ENCODE peak calls at places on chromosomes 6 and 20, in nine cellular contexts. One of them, this sample, is unnamed.

GRCh38 chr6:101284131-101284530 is 109.4 kb upstream of the GRIK2 start:
- DNase-seq in neural progenitor cell: no peak
- DNase-seq in ovary: no peak
- DNase-seq in GM12878: no peak
- DNase-seq in foreskin keratinocyte: no peak
- DNase-seq in tibial artery: no peak
- DNase-seq in right atrium auricular region: no peak
- DNase-seq in adrenal gland: no peak
- DNase-seq in CD4-positive, alpha-beta T cell: no peak
- DNase-seq in this sample: no peak

GRCh38 chr20:54486583-54486982 is 11.2 kb downstream of the DOK5 start:
- DNase-seq in neural progenitor cell: no peak
- DNase-seq in ovary: no peak
- DNase-seq in GM12878: no peak
- DNase-seq in foreskin keratinocyte: no peak
- DNase-seq in tibial artery: no peak
- DNase-seq in right atrium auricular region: no peak
- DNase-seq in adrenal gland: no peak
- DNase-seq in CD4-positive, alpha-beta T cell: no peak
- DNase-seq in this sample: no peak

GRCh38 chr6:45586216-45587171 is 208.8 kb upstream of the SUPT3H start:
- DNase-seq in neural progenitor cell: peak; percentile 11
- DNase-seq in ovary: no peak
- DNase-seq in GM12878: no peak
- DNase-seq in foreskin keratinocyte: peak; percentile 93
- DNase-seq in tibial artery: no peak
- DNase-seq in right atrium auricular region: no peak
- DNase-seq in adrenal gland: no peak
- DNase-seq in CD4-positive, alpha-beta T cell: peak; percentile 56
- DNase-seq in this sample: peak; percentile 33

GRCh38 chr6:17984822-17985660 is 2.4 kb downstream of the KIF13A start:
- DNase-seq in neural progenitor cell: no peak
- DNase-seq in ovary: no peak
- DNase-seq in GM12878: no peak
- DNase-seq in foreskin keratinocyte: no peak
- DNase-seq in tibial artery: no peak
- DNase-seq in right atrium auricular region: no peak
- DNase-seq in adrenal gland: no peak
- DNase-seq in CD4-positive, alpha-beta T cell: no peak
- DNase-seq in this sample: no peak

GRCh38 chr6:37809144-37809543 is 10.4 kb upstream of the ZFAND3 start:
- DNase-seq in neural progenitor cell: no peak
- DNase-seq in ovary: peak; percentile 58
- DNase-seq in GM12878: no peak
- DNase-seq in foreskin keratinocyte: peak; percentile 21
- DNase-seq in tibial artery: no peak
- DNase-seq in right atrium auricular region: no peak
- DNase-seq in adrenal gland: peak; percentile 70
- DNase-seq in CD4-positive, alpha-beta T cell: no peak
- DNase-seq in this sample: no peak

GRCh38 chr6:11805259-11806053 is 26.9 kb upstream of the ADTRP start:
- DNase-seq in neural progenitor cell: peak; percentile 33
- DNase-seq in ovary: no peak
- DNase-seq in GM12878: no peak
- DNase-seq in foreskin keratinocyte: peak; percentile 65
- DNase-seq in tibial artery: no peak
- DNase-seq in right atrium auricular region: no peak
- DNase-seq in adrenal gland: no peak
- DNase-seq in CD4-positive, alpha-beta T cell: no peak
- DNase-seq in this sample: peak; percentile 63

GRCh38 chr6:85015396-85015990 is 251.1 kb upstream of the TBX18 start:
- DNase-seq in neural progenitor cell: peak; percentile 85
- DNase-seq in ovary: peak; percentile 15
- DNase-seq in GM12878: no peak
- DNase-seq in foreskin keratinocyte: no peak
- DNase-seq in tibial artery: peak; percentile 41
- DNase-seq in right atrium auricular region: peak; percentile 73
- DNase-seq in adrenal gland: peak; percentile 25
- DNase-seq in CD4-positive, alpha-beta T cell: no peak
- DNase-seq in this sample: peak; percentile 67

GRCh38 chr6:1758076-1758679 is 148.5 kb downstream of the FOXC1 start:
- DNase-seq in neural progenitor cell: no peak
- DNase-seq in ovary: no peak
- DNase-seq in GM12878: no peak
- DNase-seq in foreskin keratinocyte: no peak
- DNase-seq in tibial artery: no peak
- DNase-seq in right atrium auricular region: no peak
- DNase-seq in adrenal gland: no peak
- DNase-seq in CD4-positive, alpha-beta T cell: no peak
- DNase-seq in this sample: no peak

GRCh38 chr20:10733122-10733521 is 59.3 kb upstream of the JAG1 start:
- DNase-seq in neural progenitor cell: no peak
- DNase-seq in ovary: no peak
- DNase-seq in GM12878: no peak
- DNase-seq in foreskin keratinocyte: peak; percentile 97
- DNase-seq in tibial artery: no peak
- DNase-seq in right atrium auricular region: no peak
- DNase-seq in adrenal gland: no peak
- DNase-seq in CD4-positive, alpha-beta T cell: no peak
- DNase-seq in this sample: peak; percentile 45

GRCh38 chr6:33840064-33840926 is 36.5 kb upstream of the MLN start:
- DNase-seq in neural progenitor cell: no peak
- DNase-seq in ovary: peak; percentile 24
- DNase-seq in GM12878: peak; percentile 51
- DNase-seq in foreskin keratinocyte: peak; percentile 99
- DNase-seq in tibial artery: peak; percentile 32
- DNase-seq in right atrium auricular region: peak; percentile 61
- DNase-seq in adrenal gland: peak; percentile 81
- DNase-seq in CD4-positive, alpha-beta T cell: no peak
- DNase-seq in this sample: peak; percentile 94

GRCh38 chr6:132388291-132388690 is 13.0 kb downstream of the MOXD1 start:
- DNase-seq in neural progenitor cell: no peak
- DNase-seq in ovary: no peak
- DNase-seq in GM12878: no peak
- DNase-seq in foreskin keratinocyte: peak; percentile 51
- DNase-seq in tibial artery: no peak
- DNase-seq in right atrium auricular region: no peak
- DNase-seq in adrenal gland: no peak
- DNase-seq in CD4-positive, alpha-beta T cell: no peak
- DNase-seq in this sample: no peak

GRCh38 chr6:80638222-80639055 is 532.0 kb downstream of the BCKDHB start:
- DNase-seq in neural progenitor cell: no peak
- DNase-seq in ovary: no peak
- DNase-seq in GM12878: peak; percentile 2
- DNase-seq in foreskin keratinocyte: peak; percentile 87
- DNase-seq in tibial artery: peak; percentile 23
- DNase-seq in right atrium auricular region: peak; percentile 63
- DNase-seq in adrenal gland: peak; percentile 26
- DNase-seq in CD4-positive, alpha-beta T cell: no peak
- DNase-seq in this sample: peak; percentile 76

GRCh38 chr6:31862344-31863235 is at the start of gene NEU1:
- DNase-seq in neural progenitor cell: peak; percentile 100
- DNase-seq in ovary: peak; percentile 100
- DNase-seq in GM12878: peak; percentile 97
- DNase-seq in foreskin keratinocyte: peak; percentile 100
- DNase-seq in tibial artery: peak; percentile 100
- DNase-seq in right atrium auricular region: peak; percentile 100
- DNase-seq in adrenal gland: peak; percentile 100
- DNase-seq in CD4-positive, alpha-beta T cell: peak; percentile 98
- DNase-seq in this sample: peak; percentile 100

GRCh38 chr20:43832096-43832816 is 82.4 kb upstream of the TOX2 start:
- DNase-seq in neural progenitor cell: no peak
- DNase-seq in ovary: no peak
- DNase-seq in GM12878: no peak
- DNase-seq in foreskin keratinocyte: no peak
- DNase-seq in tibial artery: no peak
- DNase-seq in right atrium auricular region: peak; percentile 36
- DNase-seq in adrenal gland: no peak
- DNase-seq in CD4-positive, alpha-beta T cell: no peak
- DNase-seq in this sample: no peak

GRCh38 chr6:155528982-155529453 is 73.4 kb upstream of the NOX3 start:
- DNase-seq in neural progenitor cell: no peak
- DNase-seq in ovary: no peak
- DNase-seq in GM12878: no peak
- DNase-seq in foreskin keratinocyte: peak; percentile 85
- DNase-seq in tibial artery: peak; percentile 39
- DNase-seq in right atrium auricular region: no peak
- DNase-seq in adrenal gland: peak; percentile 84
- DNase-seq in CD4-positive, alpha-beta T cell: no peak
- DNase-seq in this sample: peak; percentile 52

GRCh38 chr6:137625808-137626207 is 131.6 kb upstream of the OLIG3 start:
- DNase-seq in neural progenitor cell: no peak
- DNase-seq in ovary: no peak
- DNase-seq in GM12878: no peak
- DNase-seq in foreskin keratinocyte: no peak
- DNase-seq in tibial artery: no peak
- DNase-seq in right atrium auricular region: no peak
- DNase-seq in adrenal gland: no peak
- DNase-seq in CD4-positive, alpha-beta T cell: no peak
- DNase-seq in this sample: peak; percentile 4
- TF ChIP-seq CTCF in neural progenitor cell: peak; percentile 6
- TF ChIP-seq CTCF in ovary: no peak
- TF ChIP-seq CTCF in GM12878: no peak
- TF ChIP-seq CTCF in foreskin keratinocyte: no peak
- TF ChIP-seq CTCF in tibial artery: no peak
- TF ChIP-seq CTCF in right atrium auricular region: no peak
- TF ChIP-seq CTCF in adrenal gland: no peak
- TF ChIP-seq CTCF in CD4-positive, alpha-beta T cell: no peak
- TF ChIP-seq CTCF in this sample: peak; percentile 13

GRCh38 chr20:45014671-45015415 is 48.5 kb downstream of the STK4 start:
- DNase-seq in neural progenitor cell: no peak
- DNase-seq in ovary: no peak
- DNase-seq in GM12878: no peak
- DNase-seq in foreskin keratinocyte: peak; percentile 93
- DNase-seq in tibial artery: no peak
- DNase-seq in right atrium auricular region: no peak
- DNase-seq in adrenal gland: no peak
- DNase-seq in CD4-positive, alpha-beta T cell: no peak
- DNase-seq in this sample: no peak
- H3K27ac ChIP-seq in neural progenitor cell: no peak overlapping the region
- H3K27ac ChIP-seq in ovary: no peak overlapping the region
- H3K27ac ChIP-seq in GM12878: no peak overlapping the region
- H3K27ac ChIP-seq in foreskin keratinocyte: no peak overlapping the region
- H3K27ac ChIP-seq in tibial artery: no peak overlapping the region
- H3K27ac ChIP-seq in right atrium auricular region: peak overlapping the region; percentile 81
- H3K27ac ChIP-seq in adrenal gland: peak overlapping the region; percentile 10
- H3K27ac ChIP-seq in CD4-positive, alpha-beta T cell: no peak overlapping the region
- H3K27ac ChIP-seq in this sample: no peak overlapping the region

DNA sequence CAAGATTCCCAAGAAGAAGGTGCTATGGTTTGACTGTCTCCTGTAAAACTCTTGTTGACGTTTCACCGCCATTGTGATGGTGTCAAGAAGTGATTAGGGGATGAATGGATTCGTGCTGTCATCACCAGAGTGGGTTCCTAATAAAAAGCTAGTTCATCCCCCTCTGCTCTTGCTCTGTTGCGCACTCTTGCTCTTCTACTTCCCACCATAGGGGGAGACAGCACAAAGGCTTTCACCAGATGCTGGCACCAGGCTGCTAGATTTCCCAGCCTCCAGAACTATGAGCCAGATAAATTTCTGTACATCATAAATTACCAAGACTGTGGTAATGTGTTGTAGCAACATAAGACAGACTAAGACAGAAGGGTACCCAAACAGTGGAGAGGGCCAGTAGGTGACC is 21.6 kb upstream of the CCDC28A start:
- DNase-seq in neural progenitor cell: peak; percentile 45
- DNase-seq in ovary: no peak
- DNase-seq in GM12878: no peak
- DNase-seq in foreskin keratinocyte: no peak
- DNase-seq in tibial artery: no peak
- DNase-seq in right atrium auricular region: no peak
- DNase-seq in adrenal gland: no peak
- DNase-seq in CD4-positive, alpha-beta T cell: no peak
- DNase-seq in this sample: no peak
- TF ChIP-seq CTCF in neural progenitor cell: peak; percentile 59
- TF ChIP-seq CTCF in ovary: no peak
- TF ChIP-seq CTCF in GM12878: no peak
- TF ChIP-seq CTCF in foreskin keratinocyte: no peak
- TF ChIP-seq CTCF in tibial artery: no peak
- TF ChIP-seq CTCF in right atrium auricular region: no peak
- TF ChIP-seq CTCF in adrenal gland: no peak
- TF ChIP-seq CTCF in CD4-positive, alpha-beta T cell: no peak
- TF ChIP-seq CTCF in this sample: no peak

DNA sequence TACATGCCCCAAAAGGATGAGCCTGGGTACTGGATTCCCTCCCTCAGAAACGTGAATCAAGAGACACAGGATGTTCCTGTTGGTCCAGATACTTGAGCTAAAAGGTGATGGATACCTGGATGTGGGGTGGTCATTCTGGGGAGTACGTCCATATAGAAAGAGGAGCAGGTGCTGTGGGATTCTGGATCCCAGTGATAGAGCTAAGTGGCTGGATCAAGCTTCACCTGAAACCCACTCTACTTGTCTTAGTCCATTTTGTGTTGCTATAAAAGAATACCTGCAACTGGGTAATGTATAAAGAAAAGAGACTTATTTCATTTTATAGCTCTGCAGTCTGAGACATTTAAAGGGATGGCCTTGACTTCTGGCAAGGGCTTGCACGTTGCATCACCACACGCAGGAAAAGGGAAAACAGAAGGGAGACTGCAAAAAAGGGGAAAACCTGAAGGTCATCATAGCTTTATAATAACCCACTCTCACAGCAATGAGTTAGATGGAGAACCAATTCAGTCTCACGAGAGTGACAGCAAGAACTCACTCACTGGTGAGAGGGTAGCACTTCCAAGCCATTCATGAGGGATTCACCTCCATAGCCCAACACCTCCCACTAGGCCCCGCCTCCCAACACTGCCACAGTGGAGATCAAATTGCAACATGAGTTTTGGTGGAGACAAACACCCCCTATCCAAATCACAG is 31.2 kb downstream of the RIPOR3 start:
- DNase-seq in neural progenitor cell: no peak
- DNase-seq in ovary: peak; percentile 70
- DNase-seq in GM12878: no peak
- DNase-seq in foreskin keratinocyte: no peak
- DNase-seq in tibial artery: no peak
- DNase-seq in right atrium auricular region: no peak
- DNase-seq in adrenal gland: no peak
- DNase-seq in CD4-positive, alpha-beta T cell: no peak
- DNase-seq in this sample: no peak
- H3K27ac ChIP-seq in neural progenitor cell: no peak overlapping the region
- H3K27ac ChIP-seq in ovary: peak overlapping the region; percentile 55
- H3K27ac ChIP-seq in GM12878: no peak overlapping the region
- H3K27ac ChIP-seq in foreskin keratinocyte: no peak overlapping the region
- H3K27ac ChIP-seq in tibial artery: no peak overlapping the region
- H3K27ac ChIP-seq in right atrium auricular region: peak overlapping the region; percentile 61
- H3K27ac ChIP-seq in adrenal gland: peak overlapping the region; percentile 88
- H3K27ac ChIP-seq in CD4-positive, alpha-beta T cell: no peak overlapping the region
- H3K27ac ChIP-seq in this sample: no peak overlapping the region

GRCh38 chr20:2237059-2237458 is 58.7 kb upstream of the TGM3 start:
- DNase-seq in neural progenitor cell: peak; percentile 31
- DNase-seq in ovary: peak; percentile 10
- DNase-seq in GM12878: no peak
- DNase-seq in foreskin keratinocyte: peak; percentile 98
- DNase-seq in tibial artery: peak; percentile 48
- DNase-seq in right atrium auricular region: peak; percentile 82
- DNase-seq in adrenal gland: peak; percentile 29
- DNase-seq in CD4-positive, alpha-beta T cell: no peak
- DNase-seq in this sample: peak; percentile 89
- TF ChIP-seq CTCF in neural progenitor cell: peak; percentile 21
- TF ChIP-seq CTCF in ovary: no peak
- TF ChIP-seq CTCF in GM12878: no peak
- TF ChIP-seq CTCF in foreskin keratinocyte: peak; percentile 72
- TF ChIP-seq CTCF in tibial artery: no peak
- TF ChIP-seq CTCF in right atrium auricular region: peak; percentile 44
- TF ChIP-seq CTCF in adrenal gland: peak; percentile 25
- TF ChIP-seq CTCF in CD4-positive, alpha-beta T cell: no peak
- TF ChIP-seq CTCF in this sample: peak; percentile 55

This sample was measured in RWPE1.